ENCODE peak calls at places on chromosome 18, in nine cellular contexts. Q is IMR-90, W is endothelial cell of umbilical vein, I is OCI-LY7, J is H1, R is fibroblast of lung, Y is hepatocyte, X is GM23248, N is HepG2. S is an unnamed sample.

GRCh38 chr18:7757175-7757574 is 190.1 kb downstream of the PTPRM start:
- DNase-seq in Q (peak), X (peak), I (no peak), J (no peak), R (no peak), N (no peak), Y (no peak), W (no peak), S (peak)

GRCh38 chr18:12679183-12679786 is 21.4 kb upstream of the SPIRE1 start:
- DNase-seq in X (peak), Q (peak), I (no peak), N (no peak), R (peak), J (no peak), W (peak), Y (no peak), S (peak)

GRCh38 chr18:6859676-6860422 is 130.3 kb downstream of the ARHGAP28 start:
- DNase-seq in W (no peak), I (no peak), Q (peak), Y (no peak), N (no peak), R (no peak), J (no peak), X (no peak), S (peak)

GRCh38 chr18:52376104-52376503 is 36.1 kb downstream of the DCC start:
- DNase-seq in X (no peak), R (no peak), Q (no peak), I (no peak), Y (no peak), N (no peak), W (no peak), J (no peak), S (no peak)

GRCh38 chr18:27378396-27379094 is 193.4 kb upstream of the CHST9 start:
- DNase-seq in Y (peak), W (peak), X (peak), N (no peak), J (no peak), R (peak), I (no peak), Q (no peak), S (peak)

GRCh38 chr18:79360933-79361332 is 34.8 kb upstream of the NFATC1 start:
- DNase-seq in N (no peak), R (no peak), Y (no peak), Q (no peak), I (no peak), X (no peak), J (no peak), W (no peak), S (no peak)

GRCh38 chr18:4453712-4454547 is 1.2 kb downstream of the DLGAP1 start:
- DNase-seq in Y (peak), X (no peak), R (peak), W (no peak), I (no peak), Q (no peak), N (no peak), J (no peak), S (no peak)

GRCh38 chr18:44036500-44036899 is 644.2 kb upstream of the SETBP1 start:
- DNase-seq in Y (peak), Q (no peak), W (peak), R (no peak), J (no peak), I (no peak), N (no peak), X (peak), S (no peak)

GRCh38 chr18:79609021-79609461 is 70.6 kb upstream of the CTDP1 start:
- DNase-seq in X (no peak), N (no peak), Y (no peak), I (no peak), J (no peak), Q (no peak), R (no peak), W (no peak), S (no peak)

GRCh38 chr18:72811047-72811446 is 56.7 kb downstream of the NETO1 start:
- DNase-seq in R (no peak), W (no peak), Y (no peak), N (no peak), X (no peak), I (no peak), J (no peak), Q (no peak), S (no peak)

GRCh38 chr18:42936289-42936688 is 179.2 kb downstream of the RIT2 start:
- DNase-seq in Q (no peak), W (peak), I (no peak), Y (no peak), N (no peak), R (no peak), X (no peak), J (no peak), S (no peak)

DNA sequence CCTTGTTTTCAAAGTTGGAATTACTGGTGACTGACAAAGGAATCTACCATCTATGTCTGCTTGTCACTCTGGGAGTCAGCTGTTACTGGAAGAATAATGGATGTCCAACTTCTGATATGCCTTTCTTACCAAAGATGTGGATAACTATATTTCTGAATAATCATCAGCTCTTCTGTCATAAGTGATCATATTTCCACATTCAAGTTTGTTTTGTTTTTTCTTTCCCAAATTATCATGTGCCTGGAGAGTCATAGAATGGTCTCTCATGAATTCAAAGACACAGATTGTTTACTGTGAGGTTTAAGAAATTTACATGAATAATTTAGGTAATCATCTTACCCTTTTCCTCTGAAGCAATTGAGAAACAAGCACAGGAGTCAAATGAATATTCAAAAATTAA is 986.7 kb upstream of the CDH2 start:
- DNase-seq in N (no peak), I (no peak), W (no peak), Q (no peak), R (no peak), X (peak), J (no peak), Y (no peak), S (no peak)
- H3K4me2 ChIP-seq in N (no peak), I (no peak), W (peak), Q (peak), R (peak), X (peak), J (no peak), Y (no peak), S (peak)

DNA sequence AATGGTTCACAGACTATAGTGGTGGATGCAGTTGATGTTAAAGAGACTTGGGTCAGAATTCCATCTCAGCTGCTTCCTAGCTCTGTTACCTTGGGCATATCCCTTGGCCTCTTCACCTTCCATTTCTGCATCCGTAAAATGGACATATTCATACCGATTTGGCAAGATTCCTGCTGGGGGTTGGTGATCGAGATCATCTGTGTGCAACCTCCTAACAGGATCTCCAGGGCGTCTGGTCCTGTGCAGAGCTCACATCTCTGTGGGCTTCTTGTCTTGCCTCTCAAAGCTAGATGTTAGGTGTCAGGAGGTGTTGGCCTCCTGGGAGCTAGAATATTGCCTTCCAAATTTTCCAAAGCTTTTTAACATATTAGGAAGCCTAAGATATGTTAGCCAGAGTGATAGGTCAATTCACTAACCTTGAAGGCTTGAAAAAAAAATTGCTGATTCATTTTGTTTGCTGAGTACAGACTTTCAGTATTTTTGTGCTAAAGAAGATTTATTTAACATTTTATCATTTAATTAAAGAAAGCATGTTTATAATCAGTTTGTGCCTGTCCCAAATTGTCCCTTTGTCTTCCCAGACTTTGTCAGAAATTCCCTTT is 69.7 kb upstream of the ZNF516 start:
- DNase-seq in W (no peak), Q (no peak), N (no peak), X (no peak), J (no peak), I (no peak), Y (no peak), R (no peak), S (no peak)
- H2AFZ ChIP-seq in W (no peak), Q (peak), N (no peak), X (peak), J (no peak), I (no peak), Y (no peak), R (no peak), S (no peak)

GRCh38 chr18:36149514-36150289 is 20.0 kb downstream of the ELP2 start:
- DNase-seq in I (peak), X (no peak), J (no peak), R (no peak), Q (no peak), W (no peak), N (no peak), Y (no peak), S (no peak)
- H3K4me2 ChIP-seq in I (peak), X (no peak), J (no peak), R (no peak), Q (no peak), W (no peak), N (no peak), Y (no peak), S (no peak)

GRCh38 chr18:2515408-2515807 is 55.9 kb downstream of the METTL4 start:
- DNase-seq in N (no peak), I (no peak), W (peak), J (no peak), R (peak), Q (peak), X (peak), Y (no peak), S (peak)
- H2AFZ ChIP-seq in N (no peak), I (peak), W (no peak), J (no peak), R (no peak), Q (no peak), X (no peak), Y (no peak), S (peak)

GRCh38 chr18:74928194-74928968 is 280.6 kb downstream of the PTGR3 start:
- DNase-seq in X (no peak), Y (no peak), Q (no peak), J (no peak), R (no peak), I (no peak), N (no peak), W (no peak), S (no peak)

GRCh38 chr18:74933930-74934329 is 275.0 kb downstream of the PTGR3 start:
- DNase-seq in W (no peak), R (no peak), N (no peak), I (no peak), Y (no peak), J (no peak), Q (no peak), X (no peak), S (no peak)

GRCh38 chr18:74935411-74935810 is 273.5 kb downstream of the PTGR3 start:
- DNase-seq in J (no peak), X (no peak), Y (no peak), I (no peak), W (no peak), Q (no peak), N (no peak), R (peak), S (peak)

GRCh38 chr18:74929110-74929509 is 279.8 kb downstream of the PTGR3 start:
- DNase-seq in Y (no peak), Q (no peak), X (no peak), N (no peak), I (no peak), R (no peak), J (no peak), W (peak), S (no peak)

DNA sequence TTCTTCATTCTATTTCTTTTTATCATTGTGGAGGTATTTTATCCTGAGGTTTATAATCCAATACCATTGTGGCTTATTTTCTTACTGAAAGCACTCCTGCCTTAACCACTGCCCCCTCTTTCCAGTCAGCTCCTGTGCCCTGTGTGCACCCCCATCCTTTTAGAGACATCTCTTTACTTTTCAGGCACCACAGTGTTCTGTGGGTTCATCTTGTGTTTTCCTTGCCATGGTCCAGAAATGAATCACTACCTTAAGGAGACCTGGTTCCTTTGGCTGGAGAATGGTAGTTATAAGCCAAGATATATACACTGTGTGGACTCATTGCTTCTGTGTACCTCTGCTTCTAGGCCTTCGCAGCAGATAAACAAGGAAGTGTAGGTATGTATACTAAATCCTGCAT is 278.3 kb downstream of the PTGR3 start:
- DNase-seq in Y (no peak), N (no peak), W (no peak), X (no peak), R (peak), I (no peak), J (no peak), Q (peak), S (no peak)
- H3K4me2 ChIP-seq in Y (no peak), N (no peak), W (no peak), X (no peak), R (no peak), I (no peak), J (no peak), Q (no peak), S (no peak)